ENCODE peak calls at places on chromosomes 16 and 17, in seven cellular contexts. Y is activated T-helper 9 cell treated with anti-CD3 and anti-CD28 coated beads, Interleukin-2, amount 50 U/mL, for 16 hours; M is HS-27A; H is glutamatergic neuron; F is B cell; J is frontal cortex; C is CD8-positive, alpha-beta memory T cell. R is an unnamed sample.
A peak's percentile ranks its signal among the peaks of the same experiment; 100 is the strongest.

GRCh38 chr17:66542967-66543525 is 240.6 kb downstream of the PRKCA start:
- DNase-seq in C (no peak), M (no peak), H (no peak), J (no peak), F (no peak), Y (no peak), R (no peak)

GRCh38 chr17:9169116-9169515 is 147.8 kb downstream of the NTN1 start:
- DNase-seq in Y (no peak), C (no peak), J (no peak), H (no peak), M (no peak), F (peak; percentile 27), R (no peak)

GRCh38 chr16:46688101-46688656 is 799 bp downstream of the VPS35 start:
- DNase-seq in C (no peak), J (no peak), H (no peak), Y (no peak), F (peak; percentile 73), M (no peak), R (no peak)

GRCh38 chr16:25747160-25747758 is 55.5 kb downstream of the HS3ST4 start:
- DNase-seq in M (no peak), F (no peak), C (no peak), H (no peak), J (no peak), Y (no peak), R (peak; percentile 6)

GRCh38 chr17:17091856-17092756 is 49.8 kb downstream of the MPRIP start:
- DNase-seq in C (no peak), M (no peak), Y (no peak), H (peak; percentile 17), J (no peak), F (no peak), R (no peak)

GRCh38 chr17:21286066-21286770 is 1.7 kb downstream of the MAP2K3 start:
- DNase-seq in Y (no peak), M (peak; percentile 95), H (no peak), J (peak; percentile 72), F (no peak), C (no peak), R (peak; percentile 81)

GRCh38 chr17:63278731-63279442 is 167.2 kb downstream of the CYB561 start:
- DNase-seq in M (no peak), F (no peak), C (no peak), H (no peak), Y (no peak), J (no peak), R (no peak)

GRCh38 chr16:81500833-81501521 is 56.4 kb downstream of the CMIP start:
- DNase-seq in C (no peak), F (peak; percentile 98), H (no peak), J (no peak), Y (no peak), M (no peak), R (peak; percentile 19)

GRCh38 chr17:80842456-80843053 is 149.1 kb upstream of the CHMP6 start:
- DNase-seq in M (no peak), H (no peak), F (no peak), Y (no peak), J (no peak), C (no peak), R (no peak)

GRCh38 chr16:68031951-68032350 is 8.9 kb downstream of the DUS2 start:
- DNase-seq in Y (no peak), M (peak; percentile 31), C (no peak), J (no peak), H (no peak), F (no peak), R (no peak)

GRCh38 chr17:62692721-62693431 is 65.4 kb downstream of the MRC2 start:
- DNase-seq in C (no peak), J (no peak), F (peak; percentile 26), M (no peak), Y (no peak), H (peak; percentile 52), R (peak; percentile 32)

GRCh38 chr16:4695473-4696171 is 2.3 kb downstream of the NUDT16L1 start:
- DNase-seq in C (no peak), F (no peak), Y (no peak), H (no peak), J (no peak), M (no peak), R (no peak)

GRCh38 chr17:7439462-7440112 is at the start of gene FGF11:
- DNase-seq in H (no peak), M (no peak), J (no peak), F (no peak), C (no peak), Y (no peak), R (no peak)